ENCODE peak calls at places on chromosomes 12 and 14, in five cellular contexts. One of them, this sample, is unnamed.

GRCh38 chr14:92990456-92991430 is 67.8 kb downstream of the CHGA start:
- DNase-seq in stomach: no peak
- DNase-seq in HTR-8/SVneo: no peak
- DNase-seq in hippocampal formation: no peak
- DNase-seq in stimulated activated CD8-positive, alpha-beta memory T cell treated with anti-CD3 and anti-CD28 coated beads, Interleukin-15, amount 100 ng/mL, for 24 hours: no peak
- DNase-seq in this sample: no peak

GRCh38 chr14:36502558-36503508 is 17.2 kb downstream of the NKX2-1 start:
- DNase-seq in HTR-8/SVneo: no peak
- DNase-seq in stimulated activated CD8-positive, alpha-beta memory T cell treated with anti-CD3 and anti-CD28 coated beads, Interleukin-15, amount 100 ng/mL, for 24 hours: no peak
- DNase-seq in stomach: no peak
- DNase-seq in hippocampal formation: no peak
- DNase-seq in this sample: no peak

GRCh38 chr14:79911762-79912161 is 299.5 kb downstream of the DIO2 start:
- DNase-seq in stomach: no peak
- DNase-seq in stimulated activated CD8-positive, alpha-beta memory T cell treated with anti-CD3 and anti-CD28 coated beads, Interleukin-15, amount 100 ng/mL, for 24 hours: no peak
- DNase-seq in hippocampal formation: no peak
- DNase-seq in HTR-8/SVneo: no peak
- DNase-seq in this sample: no peak

GRCh38 chr12:34166427-34167060 is 144.2 kb downstream of the ALG10 start:
- DNase-seq in hippocampal formation: no peak
- DNase-seq in stimulated activated CD8-positive, alpha-beta memory T cell treated with anti-CD3 and anti-CD28 coated beads, Interleukin-15, amount 100 ng/mL, for 24 hours: no peak
- DNase-seq in HTR-8/SVneo: no peak
- DNase-seq in stomach: no peak
- DNase-seq in this sample: no peak

GRCh38 chr14:79578470-79578869 is 632.8 kb downstream of the DIO2 start:
- DNase-seq in HTR-8/SVneo: no peak
- DNase-seq in hippocampal formation: no peak
- DNase-seq in stomach: no peak
- DNase-seq in stimulated activated CD8-positive, alpha-beta memory T cell treated with anti-CD3 and anti-CD28 coated beads, Interleukin-15, amount 100 ng/mL, for 24 hours: no peak
- DNase-seq in this sample: no peak

GRCh38 chr14:101183376-101184103 is 280.0 kb upstream of the RTL1 start:
- DNase-seq in HTR-8/SVneo: no peak
- DNase-seq in hippocampal formation: no peak
- DNase-seq in stimulated activated CD8-positive, alpha-beta memory T cell treated with anti-CD3 and anti-CD28 coated beads, Interleukin-15, amount 100 ng/mL, for 24 hours: no peak
- DNase-seq in stomach: peak; percentile 22
- DNase-seq in this sample: no peak

GRCh38 chr12:121438905-121439304 is 39.0 kb downstream of the RNF34 start:
- DNase-seq in hippocampal formation: peak; percentile 35
- DNase-seq in HTR-8/SVneo: no peak
- DNase-seq in stimulated activated CD8-positive, alpha-beta memory T cell treated with anti-CD3 and anti-CD28 coated beads, Interleukin-15, amount 100 ng/mL, for 24 hours: no peak
- DNase-seq in stomach: no peak
- DNase-seq in this sample: no peak

GRCh38 chr12:24754690-24755638 is 193.9 kb downstream of the BCAT1 start:
- DNase-seq in HTR-8/SVneo: no peak
- DNase-seq in hippocampal formation: no peak
- DNase-seq in stimulated activated CD8-positive, alpha-beta memory T cell treated with anti-CD3 and anti-CD28 coated beads, Interleukin-15, amount 100 ng/mL, for 24 hours: no peak
- DNase-seq in stomach: no peak
- DNase-seq in this sample: no peak

GRCh38 chr14:20440882-20441281 is 4.9 kb upstream of the KLHL33 start:
- DNase-seq in stomach: no peak
- DNase-seq in HTR-8/SVneo: no peak
- DNase-seq in stimulated activated CD8-positive, alpha-beta memory T cell treated with anti-CD3 and anti-CD28 coated beads, Interleukin-15, amount 100 ng/mL, for 24 hours: no peak
- DNase-seq in hippocampal formation: no peak
- DNase-seq in this sample: no peak

GRCh38 chr14:92253381-92253894 is 69.5 kb upstream of the SLC24A4 start:
- DNase-seq in stimulated activated CD8-positive, alpha-beta memory T cell treated with anti-CD3 and anti-CD28 coated beads, Interleukin-15, amount 100 ng/mL, for 24 hours: no peak
- DNase-seq in hippocampal formation: no peak
- DNase-seq in HTR-8/SVneo: no peak
- DNase-seq in stomach: no peak
- DNase-seq in this sample: no peak

GRCh38 chr12:52418576-52419110 is 12.5 kb upstream of the KRT82 start:
- DNase-seq in hippocampal formation: no peak
- DNase-seq in stimulated activated CD8-positive, alpha-beta memory T cell treated with anti-CD3 and anti-CD28 coated beads, Interleukin-15, amount 100 ng/mL, for 24 hours: no peak
- DNase-seq in stomach: no peak
- DNase-seq in HTR-8/SVneo: no peak
- DNase-seq in this sample: no peak

GRCh38 chr14:74569826-74570591 is 42.0 kb downstream of the LTBP2 start:
- DNase-seq in stomach: no peak
- DNase-seq in hippocampal formation: no peak
- DNase-seq in HTR-8/SVneo: peak; percentile 56
- DNase-seq in stimulated activated CD8-positive, alpha-beta memory T cell treated with anti-CD3 and anti-CD28 coated beads, Interleukin-15, amount 100 ng/mL, for 24 hours: no peak
- DNase-seq in this sample: peak; percentile 81

GRCh38 chr14:89284368-89285058 is 132.5 kb downstream of the FOXN3 start:
- DNase-seq in stomach: peak; percentile 40
- DNase-seq in hippocampal formation: no peak
- DNase-seq in HTR-8/SVneo: no peak
- DNase-seq in stimulated activated CD8-positive, alpha-beta memory T cell treated with anti-CD3 and anti-CD28 coated beads, Interleukin-15, amount 100 ng/mL, for 24 hours: no peak
- DNase-seq in this sample: no peak

GRCh38 chr12:31929140-31929526 is 30.1 kb upstream of the RESF1 start:
- DNase-seq in stomach: no peak
- DNase-seq in hippocampal formation: no peak
- DNase-seq in HTR-8/SVneo: no peak
- DNase-seq in stimulated activated CD8-positive, alpha-beta memory T cell treated with anti-CD3 and anti-CD28 coated beads, Interleukin-15, amount 100 ng/mL, for 24 hours: no peak
- DNase-seq in this sample: no peak

GRCh38 chr12:32230607-32230982 is 123.9 kb downstream of the BICD1 start:
- DNase-seq in hippocampal formation: no peak
- DNase-seq in stomach: no peak
- DNase-seq in stimulated activated CD8-positive, alpha-beta memory T cell treated with anti-CD3 and anti-CD28 coated beads, Interleukin-15, amount 100 ng/mL, for 24 hours: no peak
- DNase-seq in HTR-8/SVneo: no peak
- DNase-seq in this sample: no peak

GRCh38 chr12:71220295-71220694 is 62.5 kb upstream of the TSPAN8 start:
- DNase-seq in stomach: no peak
- DNase-seq in HTR-8/SVneo: no peak
- DNase-seq in stimulated activated CD8-positive, alpha-beta memory T cell treated with anti-CD3 and anti-CD28 coated beads, Interleukin-15, amount 100 ng/mL, for 24 hours: no peak
- DNase-seq in hippocampal formation: no peak
- DNase-seq in this sample: no peak

GRCh38 chr12:48882325-48882687 is 16.6 kb upstream of the RND1 start:
- DNase-seq in HTR-8/SVneo: no peak
- DNase-seq in hippocampal formation: no peak
- DNase-seq in stomach: peak; percentile 56
- DNase-seq in stimulated activated CD8-positive, alpha-beta memory T cell treated with anti-CD3 and anti-CD28 coated beads, Interleukin-15, amount 100 ng/mL, for 24 hours: no peak
- DNase-seq in this sample: no peak

GRCh38 chr12:27619308-27619707 is 76.9 kb upstream of the REP15 start:
- DNase-seq in stomach: no peak
- DNase-seq in stimulated activated CD8-positive, alpha-beta memory T cell treated with anti-CD3 and anti-CD28 coated beads, Interleukin-15, amount 100 ng/mL, for 24 hours: no peak
- DNase-seq in HTR-8/SVneo: peak; percentile 80
- DNase-seq in hippocampal formation: no peak
- DNase-seq in this sample: no peak

GRCh38 chr12:123102781-123103503 is 47.9 kb downstream of the PITPNM2 start:
- DNase-seq in HTR-8/SVneo: no peak
- DNase-seq in hippocampal formation: no peak
- DNase-seq in stimulated activated CD8-positive, alpha-beta memory T cell treated with anti-CD3 and anti-CD28 coated beads, Interleukin-15, amount 100 ng/mL, for 24 hours: no peak
- DNase-seq in stomach: no peak
- DNase-seq in this sample: no peak

GRCh38 chr14:44300911-44301310 is 206.2 kb downstream of the FSCB start:
- DNase-seq in HTR-8/SVneo: no peak
- DNase-seq in hippocampal formation: no peak
- DNase-seq in stomach: no peak
- DNase-seq in stimulated activated CD8-positive, alpha-beta memory T cell treated with anti-CD3 and anti-CD28 coated beads, Interleukin-15, amount 100 ng/mL, for 24 hours: no peak
- DNase-seq in this sample: no peak

GRCh38 chr12:54159140-54159539 is 29.6 kb downstream of the SMUG1 start:
- DNase-seq in stomach: peak; percentile 57
- DNase-seq in hippocampal formation: no peak
- DNase-seq in HTR-8/SVneo: no peak
- DNase-seq in stimulated activated CD8-positive, alpha-beta memory T cell treated with anti-CD3 and anti-CD28 coated beads, Interleukin-15, amount 100 ng/mL, for 24 hours: no peak
- DNase-seq in this sample: no peak

GRCh38 chr14:99534863-99535262 is 53.7 kb downstream of the CCNK start:
- DNase-seq in stimulated activated CD8-positive, alpha-beta memory T cell treated with anti-CD3 and anti-CD28 coated beads, Interleukin-15, amount 100 ng/mL, for 24 hours: no peak
- DNase-seq in hippocampal formation: no peak
- DNase-seq in HTR-8/SVneo: no peak
- DNase-seq in stomach: no peak
- DNase-seq in this sample: no peak

GRCh38 chr14:54086780-54087179 is 130.2 kb upstream of the BMP4 start:
- DNase-seq in stomach: no peak
- DNase-seq in stimulated activated CD8-positive, alpha-beta memory T cell treated with anti-CD3 and anti-CD28 coated beads, Interleukin-15, amount 100 ng/mL, for 24 hours: no peak
- DNase-seq in HTR-8/SVneo: no peak
- DNase-seq in hippocampal formation: no peak
- DNase-seq in this sample: no peak

GRCh38 chr12:27818421-27818918 is 38.4 kb upstream of the MANSC4 start:
- DNase-seq in HTR-8/SVneo: no peak
- DNase-seq in stomach: no peak
- DNase-seq in hippocampal formation: no peak
- DNase-seq in stimulated activated CD8-positive, alpha-beta memory T cell treated with anti-CD3 and anti-CD28 coated beads, Interleukin-15, amount 100 ng/mL, for 24 hours: no peak
- DNase-seq in this sample: no peak

GRCh38 chr12:53430116-53430515 is 6.5 kb downstream of the AMHR2 start:
- DNase-seq in hippocampal formation: no peak
- DNase-seq in stomach: no peak
- DNase-seq in stimulated activated CD8-positive, alpha-beta memory T cell treated with anti-CD3 and anti-CD28 coated beads, Interleukin-15, amount 100 ng/mL, for 24 hours: no peak
- DNase-seq in HTR-8/SVneo: no peak
- DNase-seq in this sample: no peak

GRCh38 chr12:15728118-15728598 is 61.0 kb downstream of the EPS8 start:
- DNase-seq in stimulated activated CD8-positive, alpha-beta memory T cell treated with anti-CD3 and anti-CD28 coated beads, Interleukin-15, amount 100 ng/mL, for 24 hours: no peak
- DNase-seq in HTR-8/SVneo: peak; percentile 7
- DNase-seq in stomach: no peak
- DNase-seq in hippocampal formation: no peak
- DNase-seq in this sample: no peak

GRCh38 chr12:52232233-52232915 is 669 bp upstream of the KRT7 start:
- DNase-seq in stimulated activated CD8-positive, alpha-beta memory T cell treated with anti-CD3 and anti-CD28 coated beads, Interleukin-15, amount 100 ng/mL, for 24 hours: no peak
- DNase-seq in HTR-8/SVneo: no peak
- DNase-seq in hippocampal formation: no peak
- DNase-seq in stomach: no peak
- DNase-seq in this sample: no peak

GRCh38 chr12:23666866-23667265 is 282.6 kb downstream of the SOX5 start:
- DNase-seq in HTR-8/SVneo: no peak
- DNase-seq in hippocampal formation: no peak
- DNase-seq in stomach: no peak
- DNase-seq in stimulated activated CD8-positive, alpha-beta memory T cell treated with anti-CD3 and anti-CD28 coated beads, Interleukin-15, amount 100 ng/mL, for 24 hours: no peak
- DNase-seq in this sample: no peak

GRCh38 chr12:46389130-46389616 is 16.6 kb upstream of the SLC38A2 start:
- DNase-seq in hippocampal formation: no peak
- DNase-seq in HTR-8/SVneo: no peak
- DNase-seq in stomach: no peak
- DNase-seq in stimulated activated CD8-positive, alpha-beta memory T cell treated with anti-CD3 and anti-CD28 coated beads, Interleukin-15, amount 100 ng/mL, for 24 hours: no peak
- DNase-seq in this sample: peak; percentile 61

GRCh38 chr14:100078997-100079561 is 13.9 kb downstream of the EVL start:
- DNase-seq in hippocampal formation: no peak
- DNase-seq in stomach: peak; percentile 47
- DNase-seq in stimulated activated CD8-positive, alpha-beta memory T cell treated with anti-CD3 and anti-CD28 coated beads, Interleukin-15, amount 100 ng/mL, for 24 hours: no peak
- DNase-seq in HTR-8/SVneo: no peak
- DNase-seq in this sample: no peak

GRCh38 chr12:2578191-2578590 is 216.6 kb upstream of the FKBP4 start:
- DNase-seq in stimulated activated CD8-positive, alpha-beta memory T cell treated with anti-CD3 and anti-CD28 coated beads, Interleukin-15, amount 100 ng/mL, for 24 hours: no peak
- DNase-seq in HTR-8/SVneo: no peak
- DNase-seq in hippocampal formation: no peak
- DNase-seq in stomach: no peak
- DNase-seq in this sample: no peak

GRCh38 chr12:10304161-10304574 is 3.5 kb upstream of the KLRD1 start:
- DNase-seq in stimulated activated CD8-positive, alpha-beta memory T cell treated with anti-CD3 and anti-CD28 coated beads, Interleukin-15, amount 100 ng/mL, for 24 hours: no peak
- DNase-seq in stomach: no peak
- DNase-seq in hippocampal formation: no peak
- DNase-seq in HTR-8/SVneo: peak; percentile 5
- DNase-seq in this sample: no peak

GRCh38 chr14:61147898-61148549 is 133.1 kb downstream of the TMEM30B start:
- DNase-seq in HTR-8/SVneo: peak; percentile 99
- DNase-seq in hippocampal formation: peak; percentile 33
- DNase-seq in stomach: no peak
- DNase-seq in stimulated activated CD8-positive, alpha-beta memory T cell treated with anti-CD3 and anti-CD28 coated beads, Interleukin-15, amount 100 ng/mL, for 24 hours: no peak
- DNase-seq in this sample: no peak